ENCODE peak calls at places on chromosomes 16 and 17, in five cellular contexts. R is CD8-positive, alpha-beta T cell; A is CD4-positive, alpha-beta memory T cell; L is heart right ventricle; Q is aorta. E is an unnamed sample. For H3K4me1, the result is how much of the 10 kb centered on the place peaks cover.

GRCh38 chr17:75641343-75641742 is 8.1 kb downstream of the SMIM5 start:
- DNase-seq in Q (no peak), A (no peak), R (no peak), L (peak), E (no peak)

GRCh38 chr17:75153854-75154194 is 488 bp downstream of the JPT1 start:
- DNase-seq in A (no peak), Q (no peak), L (no peak), R (no peak), E (no peak)

GRCh38 chr17:62854026-62854425 is 45.9 kb upstream of the MARCHF10 start:
- DNase-seq in R (no peak), Q (no peak), L (no peak), A (no peak), E (no peak)

GRCh38 chr16:53743149-53743566 is 39.2 kb downstream of the FTO start:
- DNase-seq in Q (no peak), R (no peak), A (peak), L (no peak), E (no peak)

GRCh38 chr17:42456223-42457106 is 2.2 kb upstream of the ATP6V0A1 start:
- DNase-seq in L (no peak), Q (no peak), R (no peak), A (peak), E (no peak)

GRCh38 chr16:3021449-3022207 is 1.5 kb downstream of the TNFRSF12A start:
- DNase-seq in A (peak), R (peak), L (peak), Q (peak), E (peak)

GRCh38 chr17:71085238-71086033 is 916.1 kb downstream of the KCNJ2 start:
- DNase-seq in Q (no peak), A (no peak), L (no peak), R (no peak), E (no peak)

GRCh38 chr17:32497431-32498205 is 10.8 kb downstream of the CDK5R1 start:
- DNase-seq in Q (no peak), R (no peak), L (no peak), A (no peak), E (no peak)

GRCh38 chr16:10266809-10267208 is 84.6 kb upstream of the GRIN2A start:
- DNase-seq in R (no peak), Q (no peak), L (no peak), A (no peak), E (no peak)

GRCh38 chr17:35117984-35118383 is 1.7 kb downstream of the RAD51D start:
- DNase-seq in L (no peak), Q (no peak), A (peak), R (no peak), E (no peak)

GRCh38 chr17:76263896-76264295 is 1.3 kb upstream of the UBALD2 start:
- DNase-seq in A (no peak), R (no peak), L (no peak), Q (no peak), E (no peak)

GRCh38 chr17:11264183-11264871 is 23.3 kb downstream of the SHISA6 start:
- DNase-seq in A (no peak), Q (no peak), L (no peak), R (no peak), E (no peak)

GRCh38 chr16:83706394-83706793 is 101.4 kb upstream of the HSBP1 start:
- DNase-seq in R (no peak), A (no peak), L (no peak), Q (no peak), E (no peak)

GRCh38 chr17:72491102-72491501 is 370.3 kb downstream of the SOX9 start:
- DNase-seq in R (no peak), L (no peak), Q (no peak), A (no peak), E (no peak)

GRCh38 chr16:11470676-11471415 is 115.9 kb downstream of the LITAF start:
- DNase-seq in Q (no peak), A (no peak), L (no peak), R (no peak), E (no peak)

GRCh38 chr17:36127882-36128369 is 24.3 kb downstream of the CCL4 start:
- DNase-seq in Q (no peak), A (no peak), R (no peak), L (no peak), E (no peak)

GRCh38 chr16:15836074-15836473 is 20.8 kb downstream of the MYH11 start:
- DNase-seq in R (no peak), Q (no peak), A (no peak), L (no peak), E (no peak)

GRCh38 chr16:86509759-86510464 is 415 bp upstream of the FOXF1 start:
- DNase-seq in R (no peak), A (no peak), L (peak), Q (no peak), E (peak)

GRCh38 chr16:88534731-88535141 is 35.5 kb upstream of the ZC3H18 start:
- DNase-seq in A (peak), L (no peak), R (no peak), Q (peak), E (no peak)

GRCh38 chr17:29710891-29711418 is 88.2 kb upstream of the CORO6 start:
- DNase-seq in A (no peak), Q (no peak), L (no peak), R (no peak), E (no peak)

GRCh38 chr17:29709861-29710849 is 87.4 kb upstream of the CORO6 start:
- DNase-seq in L (no peak), A (no peak), R (no peak), Q (no peak), E (no peak)

GRCh38 chr17:29707212-29707571 is 84.5 kb upstream of the CORO6 start:
- DNase-seq in L (no peak), A (no peak), R (no peak), Q (no peak), E (no peak)

GRCh38 chr17:29706045-29706431 is 83.3 kb upstream of the CORO6 start:
- DNase-seq in Q (no peak), A (no peak), L (no peak), R (no peak), E (no peak)

GRCh38 chr17:29705352-29705751 is 82.6 kb upstream of the CORO6 start:
- DNase-seq in Q (no peak), R (no peak), A (peak), L (no peak), E (no peak)
- H3K4me3 ChIP-seq in Q (no peak), R (peak), A (no peak), L (no peak), E (no peak)

DNA sequence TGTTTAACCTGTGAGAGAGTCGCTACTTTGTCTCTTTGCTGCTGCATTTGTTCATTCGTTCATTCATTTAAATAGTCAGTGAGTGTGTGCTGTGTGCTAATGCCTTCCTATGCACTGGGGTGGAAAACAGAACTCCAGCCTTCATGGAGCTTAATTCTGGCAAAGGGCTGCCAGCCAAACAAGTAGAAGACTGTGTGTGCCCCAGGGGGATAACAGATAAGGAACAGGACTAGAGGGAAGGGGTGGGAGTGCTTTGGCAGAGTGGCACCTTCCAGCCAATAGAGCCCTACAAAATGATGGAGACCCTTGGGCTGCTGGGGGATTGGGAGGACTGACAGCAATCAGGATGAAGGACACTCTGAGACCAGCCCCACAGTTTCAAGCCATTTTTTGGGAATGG is 222.5 kb downstream of the MSI2 start:
- DNase-seq in A (no peak), Q (no peak), R (no peak), L (no peak), E (no peak)
- H3K4me1 ChIP-seq in A (under half), Q (under half), R (under half), L (half or more), E (under half)

GRCh38 chr17:3049705-3050295 is 13.6 kb downstream of the OR1D5 start:
- DNase-seq in Q (no peak), A (no peak), L (no peak), R (no peak), E (no peak)
- H3K4me3 ChIP-seq in Q (no peak), A (peak), L (peak), R (no peak), E (no peak)

DNA sequence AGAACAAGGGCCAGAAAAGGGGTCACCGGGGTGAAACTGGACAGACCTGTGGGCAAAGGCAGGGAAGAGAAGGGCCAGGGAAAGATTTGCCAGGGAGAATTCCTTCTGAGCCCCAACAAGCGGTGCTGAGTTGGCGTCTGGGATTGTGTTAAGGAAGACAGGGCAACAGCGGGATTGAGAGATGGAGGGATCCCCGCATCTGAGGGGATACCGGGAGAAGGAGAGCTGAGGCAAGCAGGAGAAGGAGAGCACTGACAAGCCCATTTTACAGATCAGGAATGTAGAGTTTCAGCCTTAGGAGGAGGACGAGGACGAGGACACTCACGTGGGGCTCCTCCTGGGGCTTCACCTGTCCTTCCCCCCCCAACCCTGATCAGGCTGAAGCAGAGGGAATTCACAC is 998 bp upstream of the ABCC3 start:
- DNase-seq in Q (no peak), R (no peak), A (no peak), L (no peak), E (no peak)
- H3K4me1 ChIP-seq in Q (under half), R (under half), A (under half), L (under half), E (under half)